ENCODE peak calls at places on chromosomes 3 and 15, in nine cellular contexts. Z, P, M, V, C, S, H, U and J are unnamed samples.

GRCh38 chr3:42025388-42026138 is 63.7 kb upstream of the ULK4 start:
- DNase-seq in P (peak; percentile 78), M (peak; percentile 94), Z (peak; percentile 80), U (peak; percentile 94), S (peak; percentile 42), V (peak; percentile 58), H (peak; percentile 81), C (peak; percentile 91), J (no peak)

GRCh38 chr3:155271343-155271613 is 22.2 kb downstream of the STRIT1 start:
- DNase-seq in U (no peak), P (no peak), C (no peak), M (no peak), V (no peak), H (no peak), S (no peak), Z (no peak), J (no peak)

GRCh38 chr3:95407709-95408463 is 1345.0 kb downstream of the NSUN3 start:
- DNase-seq in Z (no peak), H (no peak), S (no peak), U (no peak), V (no peak), M (no peak), C (no peak), P (no peak), J (no peak)

GRCh38 chr3:23035927-23036640 is 167.0 kb upstream of the UBE2E2 start:
- DNase-seq in Z (no peak), P (no peak), S (no peak), V (peak; percentile 43), M (no peak), C (no peak), H (peak; percentile 73), U (no peak), J (no peak)

GRCh38 chr3:151146071-151146730 is 56.8 kb downstream of the GPR171 start:
- DNase-seq in H (peak; percentile 89), M (peak; percentile 68), U (peak; percentile 81), P (peak; percentile 53), Z (peak; percentile 55), S (peak; percentile 71), C (peak; percentile 72), V (peak; percentile 89), J (peak; percentile 39)

GRCh38 chr3:132245547-132245946 is 71.7 kb upstream of the ACP3 start:
- DNase-seq in V (peak; percentile 24), Z (no peak), C (no peak), P (no peak), U (no peak), M (no peak), S (no peak), H (no peak), J (no peak)

GRCh38 chr15:20352241-20353200 is 189.1 kb downstream of the GOLGA6L6 start:
- DNase-seq in H (no peak), M (no peak), C (peak; percentile 58), Z (no peak), U (peak; percentile 63), P (no peak), S (no peak), V (no peak), J (no peak)

GRCh38 chr3:183295211-183295610 is 42.2 kb downstream of the B3GNT5 start:
- DNase-seq in P (peak; percentile 55), C (peak; percentile 72), U (no peak), Z (no peak), M (no peak), V (peak; percentile 98), H (no peak), S (no peak), J (no peak)

GRCh38 chr15:88981244-88982215 is 68.4 kb upstream of the MFGE8 start:
- DNase-seq in M (no peak), V (peak; percentile 90), U (no peak), P (no peak), S (no peak), Z (no peak), C (no peak), H (no peak), J (no peak)

GRCh38 chr3:67386446-67386845 is 268.0 kb downstream of the SUCLG2 start:
- DNase-seq in S (no peak), H (no peak), U (no peak), C (no peak), Z (no peak), V (no peak), M (no peak), P (no peak), J (no peak)

GRCh38 chr3:98901032-98901464 is 447 bp downstream of the DCBLD2 start:
- DNase-seq in Z (peak; percentile 42), H (peak; percentile 62), P (peak; percentile 56), U (peak; percentile 82), M (peak; percentile 55), S (no peak), V (peak; percentile 58), C (peak; percentile 60), J (peak; percentile 18)

DNA sequence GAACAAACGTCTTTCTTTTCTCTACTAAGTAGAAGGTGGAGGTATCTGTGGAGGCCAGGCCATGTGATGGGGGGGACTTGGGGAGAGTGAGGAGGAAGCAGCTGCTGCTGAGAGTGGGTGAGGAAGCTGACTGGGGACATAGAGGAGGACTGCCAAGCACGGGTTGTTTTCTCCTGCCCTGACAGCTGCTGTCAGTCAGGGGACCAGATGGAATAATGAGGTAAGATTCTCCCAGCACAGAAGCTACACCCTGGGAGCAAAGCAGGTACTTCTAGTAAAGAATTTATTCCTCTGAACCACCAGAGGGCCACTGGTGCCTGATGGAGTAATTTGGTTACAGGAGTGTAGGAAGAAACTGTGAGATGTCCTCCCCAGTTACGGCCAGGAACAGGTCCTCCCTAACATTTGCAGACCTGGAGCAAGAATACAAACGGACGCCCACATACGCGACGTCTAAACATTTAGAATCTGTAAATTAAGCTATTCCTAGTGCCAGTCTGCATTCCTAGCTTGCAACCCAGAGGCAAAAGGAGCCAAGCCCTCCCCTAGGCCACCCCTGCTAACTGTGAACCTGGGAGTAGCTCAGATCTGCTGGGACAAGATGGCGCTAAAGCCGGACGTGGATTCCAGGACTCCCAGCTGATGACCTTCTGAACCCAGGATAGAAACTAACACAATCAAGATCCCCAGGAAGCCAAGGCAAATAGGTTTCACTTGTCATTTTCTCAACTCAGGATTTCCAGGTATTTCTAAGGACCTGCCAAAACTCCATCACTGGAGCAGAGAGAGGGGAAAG is 14.8 kb downstream of the CRYGS start:
- DNase-seq in V (peak; percentile 14), C (no peak), H (no peak), U (no peak), Z (no peak), P (no peak), S (no peak), M (no peak), J (no peak)
- TF ChIP-seq CTCF in V (peak; percentile 14), C (no peak), H (no peak), U (no peak), Z (no peak), P (no peak), S (no peak), M (no peak), J (no peak)

GRCh38 chr3:177308911-177309310 is 111.6 kb upstream of the TBL1XR1 start:
- DNase-seq in S (no peak), V (no peak), M (no peak), H (no peak), U (no peak), Z (no peak), P (no peak), C (no peak), J (no peak)

GRCh38 chr3:177306252-177306651 is 109.0 kb upstream of the TBL1XR1 start:
- DNase-seq in V (peak; percentile 89), M (no peak), S (no peak), Z (no peak), C (no peak), U (no peak), P (no peak), H (no peak), J (no peak)

GRCh38 chr3:177312491-177312890 is 115.2 kb upstream of the TBL1XR1 start:
- DNase-seq in V (no peak), P (no peak), U (no peak), S (no peak), H (no peak), Z (no peak), C (no peak), M (no peak), J (no peak)

DNA sequence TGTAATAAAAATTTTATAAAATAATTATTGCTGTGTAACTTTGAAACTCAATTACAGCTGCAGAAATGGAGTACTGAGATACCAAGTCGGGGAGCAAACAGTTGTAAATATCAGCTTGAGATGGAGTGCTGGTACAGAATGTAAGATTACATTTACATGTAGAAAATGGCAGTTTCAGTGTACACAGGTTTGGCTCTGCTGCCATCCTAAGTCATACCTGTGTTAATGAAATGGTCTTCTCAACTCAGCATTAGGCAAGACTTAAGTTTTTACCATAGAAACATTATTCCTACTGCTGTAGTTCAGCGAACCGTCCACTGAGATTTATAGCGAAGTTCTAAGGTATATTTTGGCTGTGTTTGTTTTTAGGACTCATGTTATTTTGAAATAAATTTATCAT is 110.1 kb upstream of the TBL1XR1 start:
- DNase-seq in P (no peak), C (no peak), M (no peak), Z (no peak), V (no peak), S (no peak), H (no peak), U (no peak), J (no peak)
- H3K27ac ChIP-seq in P (no peak overlapping the region), C (no peak overlapping the region), M (no peak overlapping the region), Z (no peak overlapping the region), V (no peak overlapping the region), S (no peak overlapping the region), H (no peak overlapping the region), U (no peak overlapping the region), J (no peak overlapping the region)

DNA sequence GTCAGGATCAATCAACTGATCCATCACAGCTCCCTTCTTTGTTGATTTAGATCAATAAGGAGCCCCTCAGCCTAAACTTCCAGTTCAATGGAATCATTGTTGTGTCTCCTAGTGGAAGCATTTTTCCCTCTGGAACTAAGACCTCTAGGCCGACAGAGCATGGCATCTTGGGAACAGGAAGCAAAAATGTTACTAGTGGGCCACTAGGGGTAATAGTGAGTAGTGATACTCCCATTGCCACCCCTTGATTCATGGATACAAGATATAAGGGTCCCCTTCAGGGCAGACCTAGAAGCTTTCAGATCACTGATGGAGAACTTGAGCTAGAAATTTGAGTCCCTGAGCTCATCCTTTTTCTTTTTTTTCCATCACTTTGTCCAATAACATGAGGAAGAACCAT is 40.4 kb upstream of the AZI2 start:
- DNase-seq in Z (no peak), P (no peak), M (no peak), S (no peak), H (no peak), V (no peak), U (no peak), C (no peak), J (no peak)
- TF ChIP-seq CTCF in Z (no peak), P (no peak), M (no peak), S (no peak), H (no peak), V (no peak), U (no peak), C (no peak), J (no peak)

DNA sequence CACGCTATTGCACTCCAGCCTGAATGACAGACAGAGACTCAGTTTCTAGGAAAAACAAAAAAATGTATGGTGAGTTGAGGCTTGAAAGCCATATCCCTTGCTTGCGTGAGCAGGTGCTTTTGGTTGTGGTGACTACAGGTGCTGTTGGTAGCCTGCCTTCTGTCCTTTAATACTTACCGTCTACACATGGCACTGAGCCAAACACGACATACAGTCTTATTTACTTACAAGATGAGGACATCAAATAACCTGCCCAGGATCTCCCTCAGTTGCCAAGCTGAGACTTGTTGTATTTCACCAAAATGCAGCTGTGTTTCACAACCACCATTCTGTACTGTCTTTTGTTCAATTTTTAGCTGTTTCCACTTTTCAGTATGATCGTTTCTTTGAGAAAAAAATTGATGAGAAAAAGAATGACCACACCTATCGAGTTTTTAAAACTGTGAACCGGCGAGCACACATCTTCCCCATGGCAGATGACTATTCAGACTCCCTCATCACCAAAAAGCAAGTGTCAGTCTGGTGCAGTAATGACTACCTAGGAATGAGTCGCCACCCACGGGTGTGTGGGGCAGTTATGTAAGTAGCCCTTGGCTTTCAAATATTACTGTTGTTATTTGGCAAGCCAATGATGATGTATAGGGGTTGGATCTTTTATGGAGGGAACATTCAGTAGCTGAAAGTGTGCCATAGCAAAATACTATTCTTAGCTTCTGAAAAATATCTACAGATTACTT is 6.5 kb downstream of the ALAS1 start:
- DNase-seq in P (no peak), H (no peak), Z (peak; percentile 45), M (no peak), S (no peak), V (peak; percentile 66), C (no peak), U (no peak), J (no peak)
- H3K27ac ChIP-seq in P (peak overlapping the region; percentile 65), H (no peak overlapping the region), Z (no peak overlapping the region), M (no peak overlapping the region), S (no peak overlapping the region), V (peak overlapping the region; percentile 88), C (no peak overlapping the region), U (no peak overlapping the region), J (no peak overlapping the region)